ENCODE peak calls at places on chromosomes 12 and 14, in seven cellular contexts. One of them, this sample, is unnamed.

GRCh38 chr12:62673027-62673815 is 206.6 kb downstream of the MON2 start:
- DNase-seq in IMR-90: no peak
- DNase-seq in mesendoderm: peak
- DNase-seq in neuronal stem cell: peak
- DNase-seq in mesenchymal stem cell: no peak
- DNase-seq in H1: no peak
- DNase-seq in trophoblast cell: no peak
- DNase-seq in this sample: no peak

GRCh38 chr12:40105515-40106201 is at the start of gene SLC2A13:
- DNase-seq in IMR-90: peak
- DNase-seq in mesendoderm: peak
- DNase-seq in neuronal stem cell: peak
- DNase-seq in mesenchymal stem cell: peak
- DNase-seq in H1: peak
- DNase-seq in trophoblast cell: peak
- DNase-seq in this sample: peak

GRCh38 chr14:76698631-76699030 is 62.6 kb upstream of the VASH1 start:
- DNase-seq in IMR-90: no peak
- DNase-seq in mesendoderm: no peak
- DNase-seq in neuronal stem cell: no peak
- DNase-seq in mesenchymal stem cell: no peak
- DNase-seq in H1: no peak
- DNase-seq in trophoblast cell: no peak
- DNase-seq in this sample: no peak

GRCh38 chr14:26765768-26766550 is 168.1 kb upstream of the NOVA1 start:
- DNase-seq in IMR-90: peak
- DNase-seq in mesendoderm: peak
- DNase-seq in neuronal stem cell: peak
- DNase-seq in mesenchymal stem cell: peak
- DNase-seq in H1: no peak
- DNase-seq in trophoblast cell: peak
- DNase-seq in this sample: no peak

GRCh38 chr14:27623782-27624181 is 1025.9 kb upstream of the NOVA1 start:
- DNase-seq in IMR-90: no peak
- DNase-seq in mesendoderm: no peak
- DNase-seq in neuronal stem cell: no peak
- DNase-seq in mesenchymal stem cell: no peak
- DNase-seq in H1: no peak
- DNase-seq in trophoblast cell: no peak
- DNase-seq in this sample: no peak

GRCh38 chr12:27359578-27360340 is 27.1 kb downstream of the BMAL2 start:
- DNase-seq in IMR-90: peak
- DNase-seq in mesendoderm: no peak
- DNase-seq in neuronal stem cell: no peak
- DNase-seq in mesenchymal stem cell: no peak
- DNase-seq in H1: no peak
- DNase-seq in trophoblast cell: no peak
- DNase-seq in this sample: no peak

GRCh38 chr14:34203271-34203722 is 252.4 kb upstream of the EGLN3 start:
- DNase-seq in IMR-90: no peak
- DNase-seq in mesendoderm: no peak
- DNase-seq in neuronal stem cell: no peak
- DNase-seq in mesenchymal stem cell: no peak
- DNase-seq in H1: no peak
- DNase-seq in trophoblast cell: peak
- DNase-seq in this sample: no peak

GRCh38 chr14:24369463-24369862 is 1.5 kb downstream of the NFATC4 start:
- DNase-seq in IMR-90: no peak
- DNase-seq in mesendoderm: no peak
- DNase-seq in neuronal stem cell: no peak
- DNase-seq in mesenchymal stem cell: no peak
- DNase-seq in H1: no peak
- DNase-seq in trophoblast cell: no peak
- DNase-seq in this sample: no peak

GRCh38 chr12:49043856-49044258 is 16.7 kb downstream of the KMT2D start:
- DNase-seq in IMR-90: peak
- DNase-seq in mesendoderm: peak
- DNase-seq in neuronal stem cell: peak
- DNase-seq in mesenchymal stem cell: peak
- DNase-seq in H1: no peak
- DNase-seq in trophoblast cell: peak
- DNase-seq in this sample: peak

GRCh38 chr12:55707841-55708694 is at the start of gene ITGA7:
- DNase-seq in IMR-90: no peak
- DNase-seq in mesendoderm: peak
- DNase-seq in neuronal stem cell: peak
- DNase-seq in mesenchymal stem cell: no peak
- DNase-seq in H1: peak
- DNase-seq in trophoblast cell: peak
- DNase-seq in this sample: peak

GRCh38 chr14:103198429-103199140 is 75.3 kb downstream of the TNFAIP2 start:
- DNase-seq in IMR-90: peak
- DNase-seq in mesendoderm: no peak
- DNase-seq in neuronal stem cell: no peak
- DNase-seq in mesenchymal stem cell: peak
- DNase-seq in H1: no peak
- DNase-seq in trophoblast cell: peak
- DNase-seq in this sample: no peak

GRCh38 chr14:53515264-53515663 is 362.1 kb upstream of the DDHD1 start:
- DNase-seq in IMR-90: peak
- DNase-seq in mesendoderm: no peak
- DNase-seq in neuronal stem cell: no peak
- DNase-seq in mesenchymal stem cell: peak
- DNase-seq in H1: no peak
- DNase-seq in trophoblast cell: no peak
- DNase-seq in this sample: no peak

GRCh38 chr12:65835256-65835655 is 11.0 kb downstream of the HMGA2 start:
- DNase-seq in IMR-90: no peak
- DNase-seq in mesendoderm: no peak
- DNase-seq in neuronal stem cell: no peak
- DNase-seq in mesenchymal stem cell: no peak
- DNase-seq in H1: no peak
- DNase-seq in trophoblast cell: no peak
- DNase-seq in this sample: no peak

GRCh38 chr12:60066655-60067054 is 470.8 kb downstream of the SLC16A7 start:
- DNase-seq in IMR-90: no peak
- DNase-seq in mesendoderm: no peak
- DNase-seq in neuronal stem cell: no peak
- DNase-seq in mesenchymal stem cell: no peak
- DNase-seq in H1: no peak
- DNase-seq in trophoblast cell: no peak
- DNase-seq in this sample: no peak

GRCh38 chr12:27843714-27844245 is 63.7 kb upstream of the MANSC4 start:
- DNase-seq in IMR-90: peak
- DNase-seq in mesendoderm: peak
- DNase-seq in neuronal stem cell: no peak
- DNase-seq in mesenchymal stem cell: peak
- DNase-seq in H1: no peak
- DNase-seq in trophoblast cell: no peak
- DNase-seq in this sample: no peak

GRCh38 chr12:100573499-100574261 is at the start of gene GAS2L3:
- DNase-seq in IMR-90: peak
- DNase-seq in mesendoderm: peak
- DNase-seq in neuronal stem cell: peak
- DNase-seq in mesenchymal stem cell: peak
- DNase-seq in H1: peak
- DNase-seq in trophoblast cell: peak
- DNase-seq in this sample: peak

GRCh38 chr14:74538411-74539391 is 45.1 kb downstream of the ISCA2 start:
- DNase-seq in IMR-90: no peak
- DNase-seq in mesendoderm: no peak
- DNase-seq in neuronal stem cell: no peak
- DNase-seq in mesenchymal stem cell: no peak
- DNase-seq in H1: no peak
- DNase-seq in trophoblast cell: no peak
- DNase-seq in this sample: no peak

GRCh38 chr14:94001501-94002396 is 4.6 kb downstream of the CCDC197 start:
- DNase-seq in IMR-90: peak
- DNase-seq in mesendoderm: peak
- DNase-seq in neuronal stem cell: peak
- DNase-seq in mesenchymal stem cell: peak
- DNase-seq in H1: peak
- DNase-seq in trophoblast cell: peak
- DNase-seq in this sample: peak

GRCh38 chr12:94140556-94140955 is 7.8 kb upstream of the PLXNC1 start:
- DNase-seq in IMR-90: peak
- DNase-seq in mesendoderm: peak
- DNase-seq in neuronal stem cell: no peak
- DNase-seq in mesenchymal stem cell: peak
- DNase-seq in H1: peak
- DNase-seq in trophoblast cell: peak
- DNase-seq in this sample: peak

GRCh38 chr14:106809615-106810014 is 1283.2 kb downstream of the TMEM121 start:
- DNase-seq in IMR-90: no peak
- DNase-seq in mesendoderm: no peak
- DNase-seq in neuronal stem cell: no peak
- DNase-seq in mesenchymal stem cell: no peak
- DNase-seq in H1: no peak
- DNase-seq in trophoblast cell: no peak
- DNase-seq in this sample: no peak

GRCh38 chr14:72605921-72606220 is 288.0 kb downstream of the DPF3 start:
- DNase-seq in IMR-90: no peak
- DNase-seq in mesendoderm: no peak
- DNase-seq in neuronal stem cell: no peak
- DNase-seq in mesenchymal stem cell: no peak
- DNase-seq in H1: no peak
- DNase-seq in trophoblast cell: no peak
- DNase-seq in this sample: no peak

GRCh38 chr12:70994217-70994788 is 73.8 kb upstream of the PTPRR start:
- DNase-seq in IMR-90: peak
- DNase-seq in mesendoderm: no peak
- DNase-seq in neuronal stem cell: no peak
- DNase-seq in mesenchymal stem cell: peak
- DNase-seq in H1: no peak
- DNase-seq in trophoblast cell: no peak
- DNase-seq in this sample: no peak

GRCh38 chr14:39085933-39086332 is 17.1 kb downstream of the SEC23A start:
- DNase-seq in IMR-90: peak
- DNase-seq in mesendoderm: peak
- DNase-seq in neuronal stem cell: no peak
- DNase-seq in mesenchymal stem cell: no peak
- DNase-seq in H1: no peak
- DNase-seq in trophoblast cell: no peak
- DNase-seq in this sample: no peak

GRCh38 chr14:100240725-100241032 is 1.7 kb downstream of the YY1 start:
- DNase-seq in IMR-90: no peak
- DNase-seq in mesendoderm: no peak
- DNase-seq in neuronal stem cell: no peak
- DNase-seq in mesenchymal stem cell: no peak
- DNase-seq in H1: no peak
- DNase-seq in trophoblast cell: no peak
- DNase-seq in this sample: no peak

GRCh38 chr14:24051789-24052655 is at the start of gene CARMIL3:
- DNase-seq in IMR-90: peak
- DNase-seq in mesendoderm: peak
- DNase-seq in neuronal stem cell: peak
- DNase-seq in mesenchymal stem cell: peak
- DNase-seq in H1: no peak
- DNase-seq in trophoblast cell: peak
- DNase-seq in this sample: peak

GRCh38 chr12:101781834-101782543 is 42.7 kb upstream of the SYCP3 start:
- DNase-seq in IMR-90: peak
- DNase-seq in mesendoderm: no peak
- DNase-seq in neuronal stem cell: no peak
- DNase-seq in mesenchymal stem cell: peak
- DNase-seq in H1: no peak
- DNase-seq in trophoblast cell: peak
- DNase-seq in this sample: no peak

GRCh38 chr14:91835197-91835919 is 32.0 kb downstream of the TC2N start:
- DNase-seq in IMR-90: no peak
- DNase-seq in mesendoderm: peak
- DNase-seq in neuronal stem cell: no peak
- DNase-seq in mesenchymal stem cell: no peak
- DNase-seq in H1: no peak
- DNase-seq in trophoblast cell: peak
- DNase-seq in this sample: no peak

GRCh38 chr14:65044596-65044959 is 57.7 kb downstream of the MAX start:
- DNase-seq in IMR-90: no peak
- DNase-seq in mesendoderm: no peak
- DNase-seq in neuronal stem cell: no peak
- DNase-seq in mesenchymal stem cell: no peak
- DNase-seq in H1: no peak
- DNase-seq in trophoblast cell: peak
- DNase-seq in this sample: no peak

GRCh38 chr12:68180792-68181744 is 21.5 kb upstream of the IFNG start:
- DNase-seq in IMR-90: no peak
- DNase-seq in mesendoderm: no peak
- DNase-seq in neuronal stem cell: no peak
- DNase-seq in mesenchymal stem cell: no peak
- DNase-seq in H1: no peak
- DNase-seq in trophoblast cell: no peak
- DNase-seq in this sample: no peak
- H3K18ac ChIP-seq in IMR-90: no peak
- H3K18ac ChIP-seq in mesendoderm: no peak
- H3K18ac ChIP-seq in neuronal stem cell: no peak
- H3K18ac ChIP-seq in mesenchymal stem cell: no peak
- H3K18ac ChIP-seq in H1: no peak
- H3K18ac ChIP-seq in trophoblast cell: no peak
- H3K18ac ChIP-seq in this sample: no peak

GRCh38 chr12:107337354-107338095 is 244.2 kb upstream of the CRY1 start:
- DNase-seq in IMR-90: peak
- DNase-seq in mesendoderm: no peak
- DNase-seq in neuronal stem cell: no peak
- DNase-seq in mesenchymal stem cell: no peak
- DNase-seq in H1: no peak
- DNase-seq in trophoblast cell: no peak
- DNase-seq in this sample: no peak
- H3K18ac ChIP-seq in IMR-90: no peak
- H3K18ac ChIP-seq in mesendoderm: no peak
- H3K18ac ChIP-seq in neuronal stem cell: peak
- H3K18ac ChIP-seq in mesenchymal stem cell: no peak
- H3K18ac ChIP-seq in H1: no peak
- H3K18ac ChIP-seq in trophoblast cell: no peak
- H3K18ac ChIP-seq in this sample: no peak

DNA sequence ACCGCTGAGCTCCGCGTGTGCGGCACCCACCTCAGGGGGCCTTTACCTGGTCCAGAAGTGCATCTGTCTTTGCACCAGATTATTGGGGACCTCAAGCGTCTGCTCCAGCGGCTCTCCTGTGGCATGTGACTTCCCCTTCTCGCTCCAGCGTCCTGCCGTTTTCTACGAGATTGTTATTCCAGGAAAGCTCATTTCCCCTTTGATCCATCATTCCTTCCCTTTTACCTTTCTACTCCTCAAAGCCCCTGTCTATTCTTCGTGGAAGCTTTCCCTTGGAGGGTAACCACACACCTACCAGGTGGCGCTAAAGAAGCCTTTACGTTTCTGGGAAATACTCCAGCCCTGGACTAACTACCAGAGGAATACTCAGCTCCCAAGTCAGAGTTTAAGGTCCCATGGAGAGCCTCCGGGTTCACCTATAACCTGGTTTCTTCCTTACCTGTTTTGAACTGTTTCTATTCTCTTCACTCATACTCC is 1.5 kb downstream of the FKBP4 start:
- DNase-seq in IMR-90: no peak
- DNase-seq in mesendoderm: peak
- DNase-seq in neuronal stem cell: no peak
- DNase-seq in mesenchymal stem cell: peak
- DNase-seq in H1: no peak
- DNase-seq in trophoblast cell: peak
- DNase-seq in this sample: no peak
- H3K18ac ChIP-seq in IMR-90: peak
- H3K18ac ChIP-seq in mesendoderm: no peak
- H3K18ac ChIP-seq in neuronal stem cell: peak
- H3K18ac ChIP-seq in mesenchymal stem cell: no peak
- H3K18ac ChIP-seq in H1: no peak
- H3K18ac ChIP-seq in trophoblast cell: peak
- H3K18ac ChIP-seq in this sample: no peak

GRCh38 chr12:107616941-107617340 is 68.7 kb upstream of the PWP1 start:
- DNase-seq in IMR-90: no peak
- DNase-seq in mesendoderm: no peak
- DNase-seq in neuronal stem cell: no peak
- DNase-seq in mesenchymal stem cell: no peak
- DNase-seq in H1: no peak
- DNase-seq in trophoblast cell: no peak
- DNase-seq in this sample: no peak
- H3K18ac ChIP-seq in IMR-90: no peak
- H3K18ac ChIP-seq in mesendoderm: no peak
- H3K18ac ChIP-seq in neuronal stem cell: peak
- H3K18ac ChIP-seq in mesenchymal stem cell: no peak
- H3K18ac ChIP-seq in H1: no peak
- H3K18ac ChIP-seq in trophoblast cell: no peak
- H3K18ac ChIP-seq in this sample: no peak

This sample was measured in H9.